ENCODE peak calls at places on chromosomes 6 and 20, in four cellular contexts. One of them, this sample, is unnamed.

GRCh38 chr6:112429226-112429625 is 82.1 kb downstream of the RFPL4B start:
- DNase-seq in gastrocnemius medialis: no peak
- DNase-seq in HL-60: no peak
- DNase-seq in suprapubic skin: no peak
- DNase-seq in this sample: no peak

GRCh38 chr6:16136536-16137450 is 7.9 kb downstream of the MYLIP start:
- DNase-seq in gastrocnemius medialis: peak; percentile 63
- DNase-seq in suprapubic skin: no peak
- DNase-seq in HL-60: no peak
- DNase-seq in this sample: no peak

GRCh38 chr20:49889943-49890650 is 25.2 kb downstream of the SPATA2 start:
- DNase-seq in HL-60: no peak
- DNase-seq in gastrocnemius medialis: no peak
- DNase-seq in suprapubic skin: no peak
- DNase-seq in this sample: no peak

GRCh38 chr6:45555981-45556771 is 178.4 kb upstream of the SUPT3H start:
- DNase-seq in gastrocnemius medialis: peak; percentile 15
- DNase-seq in suprapubic skin: no peak
- DNase-seq in HL-60: no peak
- DNase-seq in this sample: peak; percentile 18

GRCh38 chr6:28940294-28940858 is 16.6 kb upstream of the TRIM27 start:
- DNase-seq in suprapubic skin: no peak
- DNase-seq in HL-60: no peak
- DNase-seq in gastrocnemius medialis: no peak
- DNase-seq in this sample: no peak

GRCh38 chr6:22108199-22108598 is 188.6 kb downstream of the PRL start:
- DNase-seq in gastrocnemius medialis: no peak
- DNase-seq in HL-60: no peak
- DNase-seq in suprapubic skin: no peak
- DNase-seq in this sample: peak; percentile 20

GRCh38 chr20:18628330-18628941 is 40.6 kb downstream of the DTD1 start:
- DNase-seq in suprapubic skin: no peak
- DNase-seq in HL-60: no peak
- DNase-seq in gastrocnemius medialis: no peak
- DNase-seq in this sample: no peak

GRCh38 chr6:45746046-45746445 is 269.6 kb downstream of the CLIC5 start:
- DNase-seq in gastrocnemius medialis: no peak
- DNase-seq in suprapubic skin: no peak
- DNase-seq in HL-60: no peak
- DNase-seq in this sample: no peak

GRCh38 chr6:72865467-72865866 is 243.6 kb downstream of the KCNQ5 start:
- DNase-seq in suprapubic skin: no peak
- DNase-seq in HL-60: no peak
- DNase-seq in gastrocnemius medialis: peak; percentile 69
- DNase-seq in this sample: no peak

GRCh38 chr20:20462185-20462584 is 94.3 kb downstream of the INSM1 start:
- DNase-seq in gastrocnemius medialis: no peak
- DNase-seq in HL-60: no peak
- DNase-seq in suprapubic skin: no peak
- DNase-seq in this sample: no peak

GRCh38 chr6:33927551-33927950 is 123.7 kb upstream of the MLN start:
- DNase-seq in suprapubic skin: no peak
- DNase-seq in HL-60: no peak
- DNase-seq in gastrocnemius medialis: peak; percentile 9
- DNase-seq in this sample: no peak

GRCh38 chr6:36384095-36384494 is 3.4 kb downstream of the ETV7 start:
- DNase-seq in HL-60: no peak
- DNase-seq in gastrocnemius medialis: no peak
- DNase-seq in suprapubic skin: peak; percentile 11
- DNase-seq in this sample: no peak

GRCh38 chr6:36389353-36389752 is 1.9 kb upstream of the ETV7 start:
- DNase-seq in gastrocnemius medialis: no peak
- DNase-seq in HL-60: no peak
- DNase-seq in suprapubic skin: no peak
- DNase-seq in this sample: no peak

GRCh38 chr6:36387440-36388303 is at the start of gene ETV7:
- DNase-seq in gastrocnemius medialis: no peak
- DNase-seq in HL-60: no peak
- DNase-seq in suprapubic skin: peak; percentile 79
- DNase-seq in this sample: no peak

GRCh38 chr6:36383608-36384007 is 3.9 kb downstream of the ETV7 start:
- DNase-seq in HL-60: no peak
- DNase-seq in gastrocnemius medialis: no peak
- DNase-seq in suprapubic skin: peak; percentile 20
- DNase-seq in this sample: no peak

DNA sequence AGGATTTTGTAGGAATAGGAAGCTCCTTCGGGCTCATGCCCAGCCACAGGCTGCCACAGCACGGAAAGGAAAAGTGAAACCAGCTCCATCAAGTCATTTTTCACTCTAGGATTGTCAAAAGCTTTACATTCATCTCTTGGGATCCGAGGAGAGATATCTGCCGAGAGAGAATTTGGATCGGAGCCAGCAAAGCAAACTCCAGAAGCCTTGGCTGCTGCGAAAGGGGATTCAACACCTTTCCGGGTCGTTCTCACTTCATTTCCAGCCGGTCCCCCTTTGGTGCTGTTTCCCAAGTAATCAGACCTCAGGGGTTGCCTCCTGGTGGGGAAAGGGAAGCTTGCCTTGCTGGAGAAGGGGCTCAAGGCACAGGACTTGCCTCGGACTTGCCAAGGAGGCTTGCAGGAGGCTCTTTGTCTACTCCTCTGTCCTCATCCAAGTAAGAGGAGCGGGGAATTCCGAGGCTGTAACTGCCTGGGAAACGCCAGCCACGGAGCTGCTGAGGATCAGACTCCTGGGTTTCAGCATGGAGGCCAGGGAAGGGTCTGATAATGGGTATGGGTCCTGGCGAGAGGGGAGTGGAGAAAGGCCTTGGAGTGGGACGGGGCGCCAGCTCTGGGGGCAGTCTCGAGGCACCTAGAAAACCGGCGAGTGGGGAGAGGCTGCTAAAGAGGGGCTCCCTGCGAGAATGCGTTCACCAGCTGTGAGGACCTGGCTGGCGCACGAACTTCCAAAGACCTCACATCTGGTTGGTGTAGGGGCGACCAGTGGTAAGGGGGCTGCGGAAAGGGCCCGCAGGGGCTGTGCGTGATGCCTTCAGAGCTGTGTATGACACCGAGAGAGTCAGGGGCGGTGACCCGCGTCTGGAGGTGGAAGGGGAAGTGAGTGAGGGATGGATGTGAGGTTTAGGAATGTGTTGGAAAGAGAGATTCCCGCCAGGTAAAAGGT is 702 bp downstream of the ETV7 start:
- DNase-seq in HL-60: no peak
- DNase-seq in suprapubic skin: peak; percentile 80
- DNase-seq in gastrocnemius medialis: no peak
- DNase-seq in this sample: no peak
- TF ChIP-seq CTCF in HL-60: no peak
- TF ChIP-seq CTCF in suprapubic skin: no peak
- TF ChIP-seq CTCF in gastrocnemius medialis: no peak
- TF ChIP-seq CTCF in this sample: peak; percentile 27

GRCh38 chr6:132515386-132515785 is 2.5 kb upstream of the STX7 start:
- DNase-seq in gastrocnemius medialis: no peak
- DNase-seq in HL-60: no peak
- DNase-seq in suprapubic skin: no peak
- DNase-seq in this sample: no peak
- H3K27ac ChIP-seq in gastrocnemius medialis: no peak overlapping the region
- H3K27ac ChIP-seq in HL-60: no peak overlapping the region
- H3K27ac ChIP-seq in suprapubic skin: no peak overlapping the region
- H3K27ac ChIP-seq in this sample: no peak overlapping the region

GRCh38 chr6:2938632-2939083 is 32.7 kb downstream of the SERPINB6 start:
- DNase-seq in HL-60: no peak
- DNase-seq in gastrocnemius medialis: no peak
- DNase-seq in suprapubic skin: peak; percentile 21
- DNase-seq in this sample: no peak
- TF ChIP-seq CTCF in HL-60: no peak
- TF ChIP-seq CTCF in gastrocnemius medialis: no peak
- TF ChIP-seq CTCF in suprapubic skin: no peak
- TF ChIP-seq CTCF in this sample: no peak

DNA sequence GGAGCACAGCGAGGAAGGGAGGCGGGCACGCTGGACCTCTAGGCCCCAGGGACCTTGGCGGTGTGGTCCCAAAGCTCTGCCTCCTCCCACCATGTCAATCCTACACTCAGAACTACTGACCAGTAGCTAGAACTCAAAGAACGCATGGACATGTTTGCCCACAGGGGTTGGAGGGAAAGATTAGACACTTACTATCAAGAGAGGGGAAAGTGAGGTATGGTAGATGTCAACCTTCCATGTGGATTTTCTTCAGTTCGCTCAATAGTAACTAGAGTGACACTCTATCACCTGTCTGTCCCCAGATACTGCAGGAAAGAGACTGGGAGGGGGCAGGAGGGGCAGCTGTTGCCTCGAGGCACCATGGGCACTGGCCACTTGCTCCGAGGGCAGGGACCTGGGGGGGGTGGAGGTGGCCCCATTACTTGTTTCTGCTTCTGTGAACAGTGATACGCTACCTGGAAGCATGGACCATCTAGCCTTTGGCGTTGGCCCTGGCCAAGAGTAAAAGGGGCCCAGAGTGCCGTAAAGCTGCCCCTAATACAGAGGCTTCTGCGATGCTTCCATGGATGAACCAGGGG is 912 bp upstream of the DIDO1 start:
- DNase-seq in suprapubic skin: no peak
- DNase-seq in HL-60: no peak
- DNase-seq in gastrocnemius medialis: no peak
- DNase-seq in this sample: no peak
- H3K27ac ChIP-seq in suprapubic skin: peak overlapping the region; percentile 98
- H3K27ac ChIP-seq in HL-60: no peak overlapping the region
- H3K27ac ChIP-seq in gastrocnemius medialis: peak overlapping the region; percentile 94
- H3K27ac ChIP-seq in this sample: peak overlapping the region; percentile 96

GRCh38 chr6:160028487-160029275 is 59.8 kb downstream of the IGF2R start:
- DNase-seq in suprapubic skin: no peak
- DNase-seq in gastrocnemius medialis: no peak
- DNase-seq in HL-60: no peak
- DNase-seq in this sample: no peak
- TF ChIP-seq CTCF in suprapubic skin: no peak
- TF ChIP-seq CTCF in gastrocnemius medialis: no peak
- TF ChIP-seq CTCF in HL-60: no peak
- TF ChIP-seq CTCF in this sample: peak; percentile 18

DNA sequence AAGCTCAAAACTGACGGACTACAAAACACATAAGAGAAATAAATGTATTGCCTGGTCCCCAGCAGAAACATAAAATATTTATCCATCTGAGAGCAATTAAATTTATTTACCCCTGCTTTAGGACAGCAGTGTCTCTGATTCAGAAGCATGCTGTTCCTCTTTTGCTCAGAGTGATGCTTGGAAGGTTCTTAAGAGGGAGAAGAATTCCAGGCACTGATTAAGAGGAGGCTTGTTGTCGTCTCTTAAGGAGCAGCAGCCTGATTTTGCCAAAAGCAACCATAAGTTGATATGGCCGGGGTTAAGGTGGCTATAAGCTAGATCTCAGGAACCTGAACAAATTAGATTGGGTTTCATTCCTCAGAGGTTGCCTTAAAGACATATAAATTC is 25.8 kb downstream of the CAP2 start:
- DNase-seq in suprapubic skin: no peak
- DNase-seq in gastrocnemius medialis: no peak
- DNase-seq in HL-60: no peak
- DNase-seq in this sample: no peak
- H3K27ac ChIP-seq in suprapubic skin: peak overlapping the region; percentile 43
- H3K27ac ChIP-seq in gastrocnemius medialis: peak overlapping the region; percentile 97
- H3K27ac ChIP-seq in HL-60: no peak overlapping the region
- H3K27ac ChIP-seq in this sample: peak overlapping the region; percentile 78

DNA sequence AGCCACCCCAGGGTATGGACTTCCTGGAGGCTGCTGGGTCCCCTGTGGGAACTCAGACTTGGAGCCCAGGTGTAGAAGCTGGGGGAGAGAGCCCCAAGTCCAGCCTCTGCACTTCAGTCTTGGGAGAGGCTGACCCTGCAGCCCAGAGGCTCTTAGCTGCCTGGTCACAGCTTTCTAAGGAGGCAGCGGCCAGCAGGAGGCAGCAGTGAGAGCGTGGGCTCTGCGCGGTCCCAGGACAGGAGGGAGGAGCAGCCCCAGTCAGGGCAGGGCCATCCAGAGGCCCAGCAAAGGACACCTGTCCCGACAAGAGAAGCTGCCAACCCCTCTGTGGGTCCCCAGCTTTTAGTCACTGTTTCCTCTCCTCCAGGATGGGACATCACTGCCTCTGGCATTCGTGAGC is 9.4 kb downstream of the TREML2 start:
- DNase-seq in gastrocnemius medialis: no peak
- DNase-seq in HL-60: no peak
- DNase-seq in suprapubic skin: no peak
- DNase-seq in this sample: peak; percentile 42
- TF ChIP-seq CTCF in gastrocnemius medialis: no peak
- TF ChIP-seq CTCF in HL-60: no peak
- TF ChIP-seq CTCF in suprapubic skin: no peak
- TF ChIP-seq CTCF in this sample: peak; percentile 52

GRCh38 chr20:10172998-10173655 is 45.5 kb upstream of the SNAP25 start:
- DNase-seq in gastrocnemius medialis: no peak
- DNase-seq in HL-60: no peak
- DNase-seq in suprapubic skin: no peak
- DNase-seq in this sample: no peak
- H3K27ac ChIP-seq in gastrocnemius medialis: no peak overlapping the region
- H3K27ac ChIP-seq in HL-60: no peak overlapping the region
- H3K27ac ChIP-seq in suprapubic skin: no peak overlapping the region
- H3K27ac ChIP-seq in this sample: no peak overlapping the region

DNA sequence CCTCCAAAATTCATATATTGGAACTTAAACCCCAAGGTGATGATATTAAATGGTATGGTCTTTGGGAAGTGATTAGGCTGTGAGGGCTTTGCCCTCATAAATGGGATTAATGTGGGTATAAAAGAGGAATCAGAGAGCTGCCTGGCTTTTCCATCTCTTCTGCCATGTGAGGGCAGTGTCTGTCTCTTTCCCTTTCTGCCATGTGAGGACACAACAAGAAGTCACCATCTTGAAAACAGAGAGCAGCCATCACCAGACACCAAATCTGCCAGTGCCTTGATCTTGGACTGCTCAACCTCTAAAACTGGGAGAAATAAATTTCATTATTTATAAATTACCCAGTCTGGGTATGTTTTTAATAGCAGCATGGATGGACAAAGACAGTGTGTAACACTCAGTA is 263.0 kb downstream of the PAX1 start:
- DNase-seq in suprapubic skin: no peak
- DNase-seq in gastrocnemius medialis: no peak
- DNase-seq in HL-60: no peak
- DNase-seq in this sample: no peak
- TF ChIP-seq CTCF in suprapubic skin: no peak
- TF ChIP-seq CTCF in gastrocnemius medialis: no peak
- TF ChIP-seq CTCF in HL-60: no peak
- TF ChIP-seq CTCF in this sample: no peak